ENCODE peak calls at places on chromosome 2, in ten cellular contexts. I, Q, D, A, Z, F, V, W, T and E are unnamed samples.

GRCh38 chr2:126634273-126634861 is 21.6 kb upstream of the GYPC start:
- DNase-seq in I (no peak), Q (no peak), D (no peak), A (no peak), Z (peak; percentile 29), F (peak; percentile 33), V (peak; percentile 51), W (no peak), T (peak; percentile 14), E (no peak)

GRCh38 chr2:7672027-7672684 is 754.9 kb downstream of the RNF144A start:
- DNase-seq in I (no peak), Q (peak; percentile 27), D (no peak), A (peak; percentile 13), Z (peak; percentile 52), F (no peak), V (peak; percentile 63), W (no peak), T (peak; percentile 23), E (no peak)

GRCh38 chr2:177246000-177246399 is 18.5 kb downstream of the NFE2L2 start:
- DNase-seq in I (no peak), Q (no peak), D (no peak), A (no peak), Z (no peak), F (no peak), V (no peak), W (no peak), T (no peak), E (no peak)

GRCh38 chr2:46268196-46268595 is 29.0 kb upstream of the EPAS1 start:
- DNase-seq in I (peak; percentile 68), Q (no peak), D (no peak), A (no peak), Z (no peak), F (no peak), V (no peak), W (no peak), T (no peak), E (no peak)

GRCh38 chr2:84526562-84526961 is 10.3 kb downstream of the DNAH6 start:
- DNase-seq in I (no peak), Q (no peak), D (no peak), A (no peak), Z (no peak), F (no peak), V (no peak), W (no peak), T (no peak), E (no peak)

GRCh38 chr2:25639131-25639530 is 34.2 kb downstream of the DTNB start:
- DNase-seq in I (peak; percentile 54), Q (no peak), D (no peak), A (no peak), Z (no peak), F (no peak), V (no peak), W (no peak), T (no peak), E (no peak)

GRCh38 chr2:69807821-69808540 is 21.5 kb upstream of the GMCL1 start:
- DNase-seq in I (no peak), Q (no peak), D (no peak), A (no peak), Z (no peak), F (no peak), V (no peak), W (no peak), T (no peak), E (no peak)

GRCh38 chr2:227717687-227718567 is at the start of gene SLC19A3:
- DNase-seq in I (peak; percentile 80), Q (peak; percentile 86), D (no peak), A (peak; percentile 82), Z (no peak), F (peak; percentile 87), V (no peak), W (peak; percentile 94), T (no peak), E (peak; percentile 72)

GRCh38 chr2:47653909-47654789 is 128.8 kb upstream of the MSH6 start:
- DNase-seq in I (no peak), Q (no peak), D (peak; percentile 59), A (no peak), Z (peak; percentile 70), F (no peak), V (no peak), W (no peak), T (no peak), E (peak; percentile 22)

GRCh38 chr2:12221583-12221982 is 475.2 kb downstream of the LPIN1 start:
- DNase-seq in I (no peak), Q (no peak), D (no peak), A (no peak), Z (no peak), F (no peak), V (no peak), W (no peak), T (no peak), E (no peak)

GRCh38 chr2:136420346-136420745 is 302.4 kb upstream of the CXCR4 start:
- DNase-seq in I (no peak), Q (no peak), D (no peak), A (no peak), Z (no peak), F (no peak), V (no peak), W (no peak), T (no peak), E (no peak)

GRCh38 chr2:188394931-188395330 is 103.3 kb downstream of the GULP1 start:
- DNase-seq in I (no peak), Q (no peak), D (no peak), A (no peak), Z (no peak), F (no peak), V (no peak), W (no peak), T (no peak), E (no peak)

GRCh38 chr2:208175069-208175842 is 11.9 kb upstream of the CRYGA start:
- DNase-seq in I (peak; percentile 80), Q (peak; percentile 59), D (peak; percentile 66), A (peak; percentile 63), Z (peak; percentile 66), F (peak; percentile 67), V (peak; percentile 66), W (peak; percentile 65), T (peak; percentile 40), E (peak; percentile 72)

GRCh38 chr2:222714361-222715256 is 43.2 kb downstream of the MOGAT1 start:
- DNase-seq in I (no peak), Q (peak; percentile 30), D (no peak), A (no peak), Z (no peak), F (peak; percentile 64), V (no peak), W (peak; percentile 34), T (no peak), E (peak; percentile 25)

GRCh38 chr2:147925886-147926285 is 81.1 kb downstream of the ACVR2A start:
- DNase-seq in I (peak; percentile 67), Q (no peak), D (no peak), A (no peak), Z (no peak), F (no peak), V (no peak), W (no peak), T (no peak), E (no peak)

GRCh38 chr2:8312861-8313768 is 368.7 kb upstream of the ID2 start:
- DNase-seq in I (no peak), Q (no peak), D (no peak), A (no peak), Z (peak; percentile 80), F (no peak), V (no peak), W (no peak), T (no peak), E (no peak)

GRCh38 chr2:54461251-54461650 is 5.1 kb downstream of the SPTBN1 start:
- DNase-seq in I (no peak), Q (no peak), D (no peak), A (no peak), Z (no peak), F (no peak), V (no peak), W (no peak), T (no peak), E (no peak)
- H3K4me1 ChIP-seq in I (peaks cover 30% of the 10 kb centered on the region), Q (peaks cover 99% of the 10 kb centered on the region), D (peaks cover 11% of the 10 kb centered on the region), A (peaks cover 21% of the 10 kb centered on the region), Z (peaks cover 9% of the 10 kb centered on the region), F (peaks cover 44% of the 10 kb centered on the region), V (peaks cover 7% of the 10 kb centered on the region), W (peaks cover 7% of the 10 kb centered on the region), T (peaks cover 11% of the 10 kb centered on the region), E (no peaks in the 10 kb centered on the region)

DNA sequence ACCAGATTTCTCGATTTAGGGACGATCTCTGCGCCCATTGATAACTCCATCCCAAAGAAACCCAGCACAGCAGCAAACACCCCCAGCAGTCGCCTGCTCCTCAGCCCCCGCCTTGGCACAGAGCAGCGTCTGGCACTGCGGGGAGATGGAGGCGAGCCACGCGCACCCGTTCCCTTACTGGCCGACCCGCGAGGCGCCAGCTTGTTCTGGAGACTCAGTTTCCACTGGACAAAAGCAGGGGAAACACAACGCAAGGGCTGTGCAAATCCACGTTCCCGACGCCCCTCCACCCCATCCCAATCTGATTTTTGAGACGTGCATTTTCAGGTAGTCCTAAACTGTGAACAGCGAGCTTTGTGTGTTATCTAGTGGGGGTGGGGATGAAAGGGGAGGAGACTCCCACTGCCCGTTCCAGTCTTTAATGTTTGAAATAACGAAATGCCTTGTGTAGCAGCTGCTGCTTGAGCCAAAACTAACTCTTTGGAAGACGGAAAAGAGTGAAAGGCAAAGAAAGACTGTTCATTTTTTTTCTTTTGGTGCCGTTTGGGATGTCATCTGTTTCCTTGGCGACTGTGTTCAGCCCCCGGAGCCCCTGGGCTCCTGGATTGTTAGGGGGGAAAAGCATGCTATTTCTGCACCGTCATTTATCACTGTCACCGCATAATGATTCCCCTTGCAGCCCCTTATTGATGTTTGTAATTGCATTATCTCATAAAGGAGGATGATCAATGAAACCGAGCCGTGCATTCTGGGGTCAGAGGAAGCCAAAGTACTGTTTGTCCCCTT is 143.3 kb downstream of the MEIS1 start:
- DNase-seq in I (no peak), Q (no peak), D (no peak), A (no peak), Z (no peak), F (no peak), V (no peak), W (no peak), T (no peak), E (peak; percentile 80)
- H3K27ac ChIP-seq in I (no peak overlapping the region), Q (no peak overlapping the region), D (no peak overlapping the region), A (no peak overlapping the region), Z (no peak overlapping the region), F (no peak overlapping the region), V (no peak overlapping the region), W (no peak overlapping the region), T (no peak overlapping the region), E (peak overlapping the region; percentile 94)

DNA sequence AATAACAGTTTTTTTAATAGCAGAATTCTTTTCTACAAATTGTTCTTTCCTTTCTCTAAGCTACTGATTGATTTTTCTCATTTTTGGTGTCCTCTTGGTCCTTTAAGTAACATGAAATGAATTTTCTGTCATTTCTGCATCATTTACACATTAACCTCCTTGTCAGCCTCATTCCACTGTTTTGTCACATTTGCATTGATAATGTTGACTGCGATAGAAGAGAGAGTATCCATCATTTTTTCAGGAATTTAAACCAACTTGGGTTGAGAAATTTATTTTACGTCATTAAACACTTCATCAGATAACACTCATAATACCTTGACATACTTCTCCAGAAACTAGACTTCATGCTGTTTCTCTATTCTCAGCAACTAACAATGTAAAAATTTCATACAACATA is 422.2 kb downstream of the LRRTM4 start:
- DNase-seq in I (no peak), Q (no peak), D (peak; percentile 30), A (no peak), Z (no peak), F (no peak), V (no peak), W (no peak), T (no peak), E (no peak)
- H3K4me3 ChIP-seq in I (no peak overlapping the region), Q (no peak overlapping the region), D (no peak overlapping the region), A (no peak overlapping the region), Z (no peak overlapping the region), F (no peak overlapping the region), V (no peak overlapping the region), W (no peak overlapping the region), T (no peak overlapping the region), E (no peak overlapping the region)

GRCh38 chr2:52079602-52080001 is 1047.7 kb upstream of the NRXN1 start:
- DNase-seq in I (no peak), Q (no peak), D (no peak), A (no peak), Z (no peak), F (no peak), V (no peak), W (no peak), T (no peak), E (no peak)
- H3K4me1 ChIP-seq in I (no peaks in the 10 kb centered on the region), Q (no peaks in the 10 kb centered on the region), D (no peaks in the 10 kb centered on the region), A (no peaks in the 10 kb centered on the region), Z (peaks cover 11% of the 10 kb centered on the region), F (no peaks in the 10 kb centered on the region), V (no peaks in the 10 kb centered on the region), W (no peaks in the 10 kb centered on the region), T (no peaks in the 10 kb centered on the region), E (no peaks in the 10 kb centered on the region)